ENCODE peak calls at places on chromosomes 7 and 10, in ten cellular contexts. V is GM23248, G is fibroblast of lung, L is hepatocyte, J is GM12878, U is lower lobe of right lung, P is aorta, O is astrocyte, T is esophagus squamous epithelium, B is stomach. H is an unnamed sample.
A peak's percentile ranks its signal among the peaks of the same experiment; 100 is the strongest.

GRCh38 chr7:102463841-102464576 is 654 bp downstream of the ALKBH4 start:
- DNase-seq in O (no peak), G (no peak), V (peak; percentile 64), T (no peak), B (no peak), L (no peak), U (no peak), J (no peak), P (no peak), H (no peak)

GRCh38 chr10:71289421-71290130 is 29.5 kb upstream of the SLC29A3 start:
- DNase-seq in O (no peak), V (peak; percentile 10), G (no peak), P (no peak), L (no peak), T (no peak), U (peak; percentile 34), J (no peak), B (no peak), H (no peak)

GRCh38 chr7:44073664-44074348 is 8.4 kb upstream of the PGAM2 start:
- DNase-seq in L (no peak), T (peak; percentile 55), P (peak; percentile 92), G (no peak), V (peak; percentile 86), O (peak; percentile 65), B (peak; percentile 93), J (no peak), U (peak; percentile 91), H (no peak)

GRCh38 chr10:17512341-17513001 is 58.1 kb upstream of the ST8SIA6 start:
- DNase-seq in G (peak; percentile 92), V (peak; percentile 94), L (peak; percentile 58), J (no peak), T (no peak), U (no peak), P (peak; percentile 78), O (peak; percentile 100), B (peak; percentile 69), H (no peak)

GRCh38 chr10:14326581-14326980 is 4.1 kb downstream of the FRMD4A start:
- DNase-seq in G (no peak), V (no peak), T (no peak), J (no peak), B (no peak), O (peak; percentile 14), U (no peak), P (no peak), L (no peak), H (no peak)

GRCh38 chr7:102272075-102272916 is 14.4 kb upstream of the SH2B2 start:
- DNase-seq in G (peak; percentile 67), J (no peak), O (peak; percentile 45), U (peak; percentile 84), V (peak; percentile 90), T (no peak), P (peak; percentile 94), B (peak; percentile 82), L (peak; percentile 87), H (peak; percentile 60)

GRCh38 chr7:2757904-2758672 is 70.1 kb downstream of the AMZ1 start:
- DNase-seq in T (no peak), O (peak; percentile 99), P (peak; percentile 66), J (peak; percentile 78), B (no peak), L (peak; percentile 90), U (no peak), G (peak; percentile 99), V (peak; percentile 99), H (no peak)

GRCh38 chr7:158431941-158432347 is 155.7 kb downstream of the PTPRN2 start:
- DNase-seq in B (peak; percentile 86), V (peak; percentile 42), O (peak; percentile 30), U (peak; percentile 66), P (peak; percentile 89), G (peak; percentile 97), T (no peak), J (no peak), L (peak; percentile 94), H (no peak)

GRCh38 chr7:103851357-103851756 is 138.1 kb downstream of the RELN start:
- DNase-seq in G (peak; percentile 21), U (no peak), B (no peak), T (no peak), V (peak; percentile 61), L (peak; percentile 63), P (no peak), O (peak; percentile 3), J (no peak), H (no peak)

GRCh38 chr7:143305423-143306070 is 10.4 kb upstream of the CLCN1 start:
- DNase-seq in V (peak; percentile 63), G (peak; percentile 54), U (peak; percentile 86), T (no peak), O (no peak), L (peak; percentile 75), J (no peak), B (peak; percentile 93), P (peak; percentile 88), H (no peak)

GRCh38 chr10:99788598-99789259 is 6.3 kb downstream of the ABCC2 start:
- DNase-seq in U (no peak), B (no peak), L (peak; percentile 63), J (no peak), G (peak; percentile 94), T (no peak), O (peak; percentile 94), P (no peak), V (peak; percentile 89), H (no peak)

GRCh38 chr10:117541405-117541908 is 1.1 kb upstream of the EMX2 start:
- DNase-seq in O (no peak), T (no peak), U (no peak), B (no peak), L (no peak), J (no peak), V (peak; percentile 99), G (no peak), P (no peak), H (no peak)

GRCh38 chr10:17737021-17737965 is 14.7 kb upstream of the TMEM236 start:
- DNase-seq in J (no peak), V (peak; percentile 65), P (no peak), G (peak; percentile 61), O (peak; percentile 22), U (no peak), L (peak; percentile 64), B (peak; percentile 37), T (no peak), H (no peak)

GRCh38 chr7:27346531-27347260 is 104.1 kb downstream of the EVX1 start:
- DNase-seq in P (peak; percentile 76), L (peak; percentile 92), T (no peak), B (peak; percentile 29), V (peak; percentile 68), G (peak; percentile 80), J (no peak), O (peak; percentile 73), U (no peak), H (no peak)

GRCh38 chr10:127392351-127393235 is 156.5 kb upstream of the NPS start:
- DNase-seq in U (no peak), B (no peak), T (no peak), G (peak; percentile 37), J (no peak), P (no peak), O (no peak), V (no peak), L (no peak), H (no peak)

GRCh38 chr10:88311264-88311663 is 271.9 kb downstream of the RNLS start:
- DNase-seq in G (no peak), L (no peak), B (no peak), T (no peak), V (no peak), O (no peak), P (no peak), U (no peak), J (no peak), H (no peak)
- H3K4me1 ChIP-seq in G (no peaks in the 10 kb centered on the region), L (no peaks in the 10 kb centered on the region), B (no peaks in the 10 kb centered on the region), T (no peaks in the 10 kb centered on the region), V (no peaks in the 10 kb centered on the region), O (no peaks in the 10 kb centered on the region), P (no peaks in the 10 kb centered on the region), U (no peaks in the 10 kb centered on the region), J (no peaks in the 10 kb centered on the region), H (no peaks in the 10 kb centered on the region)

DNA sequence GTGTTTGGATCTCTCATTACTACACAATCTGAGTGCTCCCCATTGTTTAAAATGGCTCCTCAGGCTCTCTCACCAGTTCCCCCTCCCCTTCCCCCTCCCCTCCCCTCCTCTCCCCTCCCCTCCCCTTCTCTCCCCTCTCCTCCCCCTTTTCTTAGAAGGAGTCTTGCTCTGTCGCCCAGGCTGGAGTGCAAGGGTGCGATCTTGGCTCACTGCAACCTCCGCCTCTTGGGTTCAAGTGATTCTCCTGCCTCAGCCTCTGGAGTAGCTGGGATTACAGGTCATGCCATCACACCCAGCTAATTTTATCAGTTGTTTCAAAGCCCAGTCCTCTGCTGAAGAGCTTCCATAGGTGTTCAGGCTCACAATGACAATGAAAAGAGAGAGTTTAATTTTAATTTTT is 3.6 kb upstream of the CCAR1 start:
- DNase-seq in G (no peak), T (no peak), J (no peak), L (no peak), U (no peak), O (no peak), V (no peak), B (no peak), P (no peak), H (no peak)
- H3K27me3 ChIP-seq in G (no peaks in the 10 kb centered on the region), T (no peaks in the 10 kb centered on the region), J (no peaks in the 10 kb centered on the region), L (no peaks in the 10 kb centered on the region), U (no peaks in the 10 kb centered on the region), O (no peaks in the 10 kb centered on the region), V (no peaks in the 10 kb centered on the region), B (no peaks in the 10 kb centered on the region), P (no peaks in the 10 kb centered on the region), H (no peaks in the 10 kb centered on the region)

GRCh38 chr10:6108631-6109443 is 20.0 kb downstream of the RBM17 start:
- DNase-seq in V (peak; percentile 64), J (no peak), B (no peak), L (peak; percentile 58), T (no peak), O (peak; percentile 14), G (peak; percentile 68), U (no peak), P (no peak), H (no peak)
- H3K4me3 ChIP-seq in V (no peak overlapping the region), J (no peak overlapping the region), B (no peak overlapping the region), L (no peak overlapping the region), T (no peak overlapping the region), O (no peak overlapping the region), G (no peak overlapping the region), U (no peak overlapping the region), P (no peak overlapping the region), H (no peak overlapping the region)

GRCh38 chr10:80466724-80467326 is 12.7 kb downstream of the TSPAN14 start:
- DNase-seq in V (no peak), B (no peak), L (no peak), G (no peak), U (no peak), J (no peak), P (no peak), O (no peak), T (no peak), H (no peak)

GRCh38 chr10:80468002-80468401 is 13.9 kb downstream of the TSPAN14 start:
- DNase-seq in J (no peak), L (no peak), U (peak; percentile 83), P (peak; percentile 79), B (peak; percentile 52), O (no peak), G (no peak), T (no peak), V (no peak), H (no peak)

GRCh38 chr10:80471009-80471408 is 16.9 kb downstream of the TSPAN14 start:
- DNase-seq in P (no peak), B (no peak), L (no peak), T (no peak), U (no peak), J (no peak), V (no peak), O (no peak), G (no peak), H (no peak)

GRCh38 chr10:80470266-80470665 is 16.2 kb downstream of the TSPAN14 start:
- DNase-seq in J (no peak), U (no peak), G (no peak), V (no peak), L (no peak), O (no peak), P (no peak), B (no peak), T (no peak), H (no peak)

GRCh38 chr10:80468806-80469421 is 14.8 kb downstream of the TSPAN14 start:
- DNase-seq in O (no peak), V (no peak), T (no peak), G (no peak), U (no peak), B (no peak), L (no peak), P (peak; percentile 48), J (no peak), H (no peak)
- H3K4me1 ChIP-seq in O (peaks cover 59% of the 10 kb centered on the region), V (peaks cover 32% of the 10 kb centered on the region), T (peaks cover 97% of the 10 kb centered on the region), G (peaks cover 29% of the 10 kb centered on the region), U (peaks cover 100% of the 10 kb centered on the region), B (peaks cover 100% of the 10 kb centered on the region), L (peaks cover 68% of the 10 kb centered on the region), P (no peaks in the 10 kb centered on the region), J (peaks cover 82% of the 10 kb centered on the region), H (peaks cover 13% of the 10 kb centered on the region)